ENCODE peak calls at places on chromosome 11, in ten cellular contexts. One of them, this sample, is unnamed.

GRCh38 chr11:45674481-45675190 is 9.2 kb upstream of the CHST1 start:
- DNase-seq in AG09309: no peak
- DNase-seq in thoracic aorta: no peak
- DNase-seq in mammary epithelial cell: no peak
- DNase-seq in transverse colon: no peak
- DNase-seq in body of pancreas: no peak
- DNase-seq in fibroblast of pulmonary artery: no peak
- DNase-seq in GM23338: no peak
- DNase-seq in fibroblast of mammary gland: no peak
- DNase-seq in lower leg skin: no peak
- DNase-seq in this sample: no peak

GRCh38 chr11:30423886-30424285 is 101.0 kb downstream of the ARL14EP start:
- DNase-seq in AG09309: no peak
- DNase-seq in thoracic aorta: no peak
- DNase-seq in mammary epithelial cell: no peak
- DNase-seq in transverse colon: no peak
- DNase-seq in body of pancreas: no peak
- DNase-seq in fibroblast of pulmonary artery: no peak
- DNase-seq in GM23338: no peak
- DNase-seq in fibroblast of mammary gland: no peak
- DNase-seq in lower leg skin: no peak
- DNase-seq in this sample: no peak

GRCh38 chr11:116042125-116042524 is 537.9 kb upstream of the CADM1 start:
- DNase-seq in AG09309: no peak
- DNase-seq in thoracic aorta: no peak
- DNase-seq in mammary epithelial cell: no peak
- DNase-seq in transverse colon: no peak
- DNase-seq in body of pancreas: no peak
- DNase-seq in fibroblast of pulmonary artery: no peak
- DNase-seq in GM23338: no peak
- DNase-seq in fibroblast of mammary gland: no peak
- DNase-seq in lower leg skin: no peak
- DNase-seq in this sample: no peak

GRCh38 chr11:73585834-73586575 is 11.9 kb downstream of the FAM168A start:
- DNase-seq in AG09309: no peak
- DNase-seq in thoracic aorta: no peak
- DNase-seq in mammary epithelial cell: peak
- DNase-seq in transverse colon: no peak
- DNase-seq in body of pancreas: no peak
- DNase-seq in fibroblast of pulmonary artery: no peak
- DNase-seq in GM23338: no peak
- DNase-seq in fibroblast of mammary gland: peak
- DNase-seq in lower leg skin: no peak
- DNase-seq in this sample: no peak

GRCh38 chr11:103681855-103682254 is 354.6 kb upstream of the DDI1 start:
- DNase-seq in AG09309: no peak
- DNase-seq in thoracic aorta: no peak
- DNase-seq in mammary epithelial cell: no peak
- DNase-seq in transverse colon: no peak
- DNase-seq in body of pancreas: no peak
- DNase-seq in fibroblast of pulmonary artery: no peak
- DNase-seq in GM23338: peak
- DNase-seq in fibroblast of mammary gland: no peak
- DNase-seq in lower leg skin: no peak
- DNase-seq in this sample: no peak

GRCh38 chr11:2912498-2912897 is 16.7 kb downstream of the PHLDA2 start:
- DNase-seq in AG09309: no peak
- DNase-seq in thoracic aorta: no peak
- DNase-seq in mammary epithelial cell: peak
- DNase-seq in transverse colon: peak
- DNase-seq in body of pancreas: peak
- DNase-seq in fibroblast of pulmonary artery: peak
- DNase-seq in GM23338: no peak
- DNase-seq in fibroblast of mammary gland: peak
- DNase-seq in lower leg skin: no peak
- DNase-seq in this sample: no peak

GRCh38 chr11:8732276-8732675 is 49.7 kb downstream of the RPL27A start:
- DNase-seq in AG09309: no peak
- DNase-seq in thoracic aorta: no peak
- DNase-seq in mammary epithelial cell: no peak
- DNase-seq in transverse colon: no peak
- DNase-seq in body of pancreas: no peak
- DNase-seq in fibroblast of pulmonary artery: no peak
- DNase-seq in GM23338: no peak
- DNase-seq in fibroblast of mammary gland: no peak
- DNase-seq in lower leg skin: no peak
- DNase-seq in this sample: no peak

GRCh38 chr11:124868322-124869274 is 3.4 kb downstream of the ROBO3 start:
- DNase-seq in AG09309: no peak
- DNase-seq in thoracic aorta: no peak
- DNase-seq in mammary epithelial cell: no peak
- DNase-seq in transverse colon: no peak
- DNase-seq in body of pancreas: no peak
- DNase-seq in fibroblast of pulmonary artery: no peak
- DNase-seq in GM23338: peak
- DNase-seq in fibroblast of mammary gland: no peak
- DNase-seq in lower leg skin: peak
- DNase-seq in this sample: no peak

GRCh38 chr11:61154528-61154927 is 6.7 kb downstream of the VPS37C start:
- DNase-seq in AG09309: no peak
- DNase-seq in thoracic aorta: no peak
- DNase-seq in mammary epithelial cell: no peak
- DNase-seq in transverse colon: no peak
- DNase-seq in body of pancreas: no peak
- DNase-seq in fibroblast of pulmonary artery: no peak
- DNase-seq in GM23338: no peak
- DNase-seq in fibroblast of mammary gland: no peak
- DNase-seq in lower leg skin: no peak
- DNase-seq in this sample: no peak

GRCh38 chr11:64863381-64864060 is 14.9 kb downstream of the EHD1 start:
- DNase-seq in AG09309: no peak
- DNase-seq in thoracic aorta: no peak
- DNase-seq in mammary epithelial cell: no peak
- DNase-seq in transverse colon: no peak
- DNase-seq in body of pancreas: no peak
- DNase-seq in fibroblast of pulmonary artery: no peak
- DNase-seq in GM23338: no peak
- DNase-seq in fibroblast of mammary gland: no peak
- DNase-seq in lower leg skin: no peak
- DNase-seq in this sample: no peak
- H3K4me3 ChIP-seq in AG09309: no peak
- H3K4me3 ChIP-seq in thoracic aorta: peak
- H3K4me3 ChIP-seq in mammary epithelial cell: no peak
- H3K4me3 ChIP-seq in transverse colon: no peak
- H3K4me3 ChIP-seq in body of pancreas: no peak
- H3K4me3 ChIP-seq in fibroblast of pulmonary artery: no peak
- H3K4me3 ChIP-seq in GM23338: no peak
- H3K4me3 ChIP-seq in fibroblast of mammary gland: no peak
- H3K4me3 ChIP-seq in lower leg skin: no peak
- H3K4me3 ChIP-seq in this sample: peak

GRCh38 chr11:119583585-119583984 is 145.4 kb downstream of the NECTIN1 start:
- DNase-seq in AG09309: no peak
- DNase-seq in thoracic aorta: no peak
- DNase-seq in mammary epithelial cell: no peak
- DNase-seq in transverse colon: no peak
- DNase-seq in body of pancreas: no peak
- DNase-seq in fibroblast of pulmonary artery: no peak
- DNase-seq in GM23338: peak
- DNase-seq in fibroblast of mammary gland: peak
- DNase-seq in lower leg skin: peak
- DNase-seq in this sample: no peak
- TF ChIP-seq CTCF in AG09309: no peak
- TF ChIP-seq CTCF in thoracic aorta: no peak
- TF ChIP-seq CTCF in mammary epithelial cell: peak
- TF ChIP-seq CTCF in transverse colon: no peak
- TF ChIP-seq CTCF in body of pancreas: no peak
- TF ChIP-seq CTCF in fibroblast of pulmonary artery: peak
- TF ChIP-seq CTCF in GM23338: peak
- TF ChIP-seq CTCF in fibroblast of mammary gland: peak
- TF ChIP-seq CTCF in lower leg skin: no peak
- TF ChIP-seq CTCF in this sample: no peak

GRCh38 chr11:128052912-128053641 is 534.3 kb downstream of the ETS1 start:
- DNase-seq in AG09309: peak
- DNase-seq in thoracic aorta: no peak
- DNase-seq in mammary epithelial cell: peak
- DNase-seq in transverse colon: no peak
- DNase-seq in body of pancreas: no peak
- DNase-seq in fibroblast of pulmonary artery: peak
- DNase-seq in GM23338: no peak
- DNase-seq in fibroblast of mammary gland: peak
- DNase-seq in lower leg skin: no peak
- DNase-seq in this sample: no peak
- H3K4me3 ChIP-seq in AG09309: no peak
- H3K4me3 ChIP-seq in thoracic aorta: no peak
- H3K4me3 ChIP-seq in mammary epithelial cell: no peak
- H3K4me3 ChIP-seq in transverse colon: no peak
- H3K4me3 ChIP-seq in body of pancreas: no peak
- H3K4me3 ChIP-seq in fibroblast of pulmonary artery: no peak
- H3K4me3 ChIP-seq in GM23338: no peak
- H3K4me3 ChIP-seq in fibroblast of mammary gland: no peak
- H3K4me3 ChIP-seq in lower leg skin: no peak
- H3K4me3 ChIP-seq in this sample: no peak

DNA sequence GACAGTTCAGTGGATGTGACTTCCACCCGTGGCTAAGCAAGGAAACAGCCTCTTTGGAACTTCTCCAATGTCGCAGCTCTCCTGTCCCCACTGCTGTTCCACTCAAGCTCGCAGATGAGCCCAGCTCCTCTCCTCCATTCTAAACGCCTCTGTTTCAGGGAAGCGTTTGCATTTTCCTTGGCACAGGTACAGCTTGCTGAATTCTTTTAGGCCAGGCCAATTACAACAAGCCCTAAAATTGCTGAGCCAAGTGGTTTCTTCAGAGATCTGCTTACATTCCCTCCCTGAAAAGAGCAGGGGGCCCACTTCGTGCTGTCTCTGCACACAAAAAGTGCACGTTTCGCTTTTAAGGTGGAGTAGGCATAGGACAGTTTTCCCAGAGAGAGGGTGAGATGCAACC is 91.5 kb upstream of the BLID start:
- DNase-seq in AG09309: no peak
- DNase-seq in thoracic aorta: no peak
- DNase-seq in mammary epithelial cell: no peak
- DNase-seq in transverse colon: no peak
- DNase-seq in body of pancreas: no peak
- DNase-seq in fibroblast of pulmonary artery: peak
- DNase-seq in GM23338: no peak
- DNase-seq in fibroblast of mammary gland: peak
- DNase-seq in lower leg skin: no peak
- DNase-seq in this sample: no peak
- TF ChIP-seq CTCF in AG09309: no peak
- TF ChIP-seq CTCF in thoracic aorta: no peak
- TF ChIP-seq CTCF in mammary epithelial cell: no peak
- TF ChIP-seq CTCF in transverse colon: no peak
- TF ChIP-seq CTCF in body of pancreas: no peak
- TF ChIP-seq CTCF in fibroblast of pulmonary artery: no peak
- TF ChIP-seq CTCF in GM23338: no peak
- TF ChIP-seq CTCF in fibroblast of mammary gland: no peak
- TF ChIP-seq CTCF in lower leg skin: no peak
- TF ChIP-seq CTCF in this sample: no peak

GRCh38 chr11:62925745-62926668 is 4.8 kb upstream of the CHRM1 start:
- DNase-seq in AG09309: no peak
- DNase-seq in thoracic aorta: no peak
- DNase-seq in mammary epithelial cell: no peak
- DNase-seq in transverse colon: no peak
- DNase-seq in body of pancreas: no peak
- DNase-seq in fibroblast of pulmonary artery: no peak
- DNase-seq in GM23338: peak
- DNase-seq in fibroblast of mammary gland: no peak
- DNase-seq in lower leg skin: no peak
- DNase-seq in this sample: no peak
- H3K4me3 ChIP-seq in AG09309: peak
- H3K4me3 ChIP-seq in thoracic aorta: peak
- H3K4me3 ChIP-seq in mammary epithelial cell: no peak
- H3K4me3 ChIP-seq in transverse colon: peak
- H3K4me3 ChIP-seq in body of pancreas: no peak
- H3K4me3 ChIP-seq in fibroblast of pulmonary artery: peak
- H3K4me3 ChIP-seq in GM23338: peak
- H3K4me3 ChIP-seq in fibroblast of mammary gland: no peak
- H3K4me3 ChIP-seq in lower leg skin: no peak
- H3K4me3 ChIP-seq in this sample: peak